ENCODE peak calls at places on chromosome 10, in ten cellular contexts. One of them, this sample, is unnamed.

GRCh38 chr10:111078505-111079185 is 1.8 kb downstream of the ADRA2A start:
- DNase-seq in IMR-90: no peak
- DNase-seq in activated CD8-positive, alpha-beta memory T cell treated with anti-CD3 and anti-CD28 coated beads for 24 hours: no peak
- DNase-seq in cardiac septum: no peak
- DNase-seq in activated T-cell treated with anti-CD3 and anti-CD28 coated beads, Interleukin-2, amount 50 U/mL, for 24 hours: no peak
- DNase-seq in ELR: no peak
- DNase-seq in neural crest cell: no peak
- DNase-seq in NCI-H2107: no peak
- DNase-seq in psoas muscle: no peak
- DNase-seq in activated T-helper 1 cell treated with Interleukin-2 at 50 U/mL for 16 hours: no peak
- DNase-seq in this sample: peak

GRCh38 chr10:123666318-123667291 is at the start of gene GPR26:
- DNase-seq in IMR-90: no peak
- DNase-seq in activated CD8-positive, alpha-beta memory T cell treated with anti-CD3 and anti-CD28 coated beads for 24 hours: no peak
- DNase-seq in cardiac septum: peak
- DNase-seq in activated T-cell treated with anti-CD3 and anti-CD28 coated beads, Interleukin-2, amount 50 U/mL, for 24 hours: no peak
- DNase-seq in ELR: no peak
- DNase-seq in neural crest cell: peak
- DNase-seq in NCI-H2107: no peak
- DNase-seq in psoas muscle: no peak
- DNase-seq in activated T-helper 1 cell treated with Interleukin-2 at 50 U/mL for 16 hours: no peak
- DNase-seq in this sample: peak

GRCh38 chr10:76388321-76388720 is 956.9 kb downstream of the LRMDA start:
- DNase-seq in IMR-90: peak
- DNase-seq in activated CD8-positive, alpha-beta memory T cell treated with anti-CD3 and anti-CD28 coated beads for 24 hours: no peak
- DNase-seq in cardiac septum: no peak
- DNase-seq in activated T-cell treated with anti-CD3 and anti-CD28 coated beads, Interleukin-2, amount 50 U/mL, for 24 hours: no peak
- DNase-seq in ELR: no peak
- DNase-seq in neural crest cell: no peak
- DNase-seq in NCI-H2107: no peak
- DNase-seq in psoas muscle: no peak
- DNase-seq in activated T-helper 1 cell treated with Interleukin-2 at 50 U/mL for 16 hours: no peak
- DNase-seq in this sample: no peak

GRCh38 chr10:49606981-49607535 is 3.1 kb upstream of the SLC18A3 start:
- DNase-seq in IMR-90: peak
- DNase-seq in activated CD8-positive, alpha-beta memory T cell treated with anti-CD3 and anti-CD28 coated beads for 24 hours: peak
- DNase-seq in cardiac septum: peak
- DNase-seq in activated T-cell treated with anti-CD3 and anti-CD28 coated beads, Interleukin-2, amount 50 U/mL, for 24 hours: peak
- DNase-seq in ELR: peak
- DNase-seq in neural crest cell: peak
- DNase-seq in NCI-H2107: no peak
- DNase-seq in psoas muscle: peak
- DNase-seq in activated T-helper 1 cell treated with Interleukin-2 at 50 U/mL for 16 hours: peak
- DNase-seq in this sample: peak

GRCh38 chr10:6146921-6147320 is 55.8 kb upstream of the PFKFB3 start:
- DNase-seq in IMR-90: no peak
- DNase-seq in activated CD8-positive, alpha-beta memory T cell treated with anti-CD3 and anti-CD28 coated beads for 24 hours: no peak
- DNase-seq in cardiac septum: no peak
- DNase-seq in activated T-cell treated with anti-CD3 and anti-CD28 coated beads, Interleukin-2, amount 50 U/mL, for 24 hours: no peak
- DNase-seq in ELR: no peak
- DNase-seq in neural crest cell: no peak
- DNase-seq in NCI-H2107: no peak
- DNase-seq in psoas muscle: no peak
- DNase-seq in activated T-helper 1 cell treated with Interleukin-2 at 50 U/mL for 16 hours: no peak
- DNase-seq in this sample: no peak

GRCh38 chr10:56383806-56384205 is 22.7 kb upstream of the ZWINT start:
- DNase-seq in IMR-90: no peak
- DNase-seq in activated CD8-positive, alpha-beta memory T cell treated with anti-CD3 and anti-CD28 coated beads for 24 hours: no peak
- DNase-seq in cardiac septum: no peak
- DNase-seq in activated T-cell treated with anti-CD3 and anti-CD28 coated beads, Interleukin-2, amount 50 U/mL, for 24 hours: no peak
- DNase-seq in ELR: no peak
- DNase-seq in neural crest cell: no peak
- DNase-seq in NCI-H2107: no peak
- DNase-seq in psoas muscle: no peak
- DNase-seq in activated T-helper 1 cell treated with Interleukin-2 at 50 U/mL for 16 hours: no peak
- DNase-seq in this sample: no peak

GRCh38 chr10:100746413-100746931 is 1.1 kb downstream of the PAX2 start:
- DNase-seq in IMR-90: no peak
- DNase-seq in activated CD8-positive, alpha-beta memory T cell treated with anti-CD3 and anti-CD28 coated beads for 24 hours: no peak
- DNase-seq in cardiac septum: no peak
- DNase-seq in activated T-cell treated with anti-CD3 and anti-CD28 coated beads, Interleukin-2, amount 50 U/mL, for 24 hours: no peak
- DNase-seq in ELR: no peak
- DNase-seq in neural crest cell: no peak
- DNase-seq in NCI-H2107: no peak
- DNase-seq in psoas muscle: no peak
- DNase-seq in activated T-helper 1 cell treated with Interleukin-2 at 50 U/mL for 16 hours: no peak
- DNase-seq in this sample: no peak

GRCh38 chr10:14545827-14546226 is 215.1 kb upstream of the FRMD4A start:
- DNase-seq in IMR-90: peak
- DNase-seq in activated CD8-positive, alpha-beta memory T cell treated with anti-CD3 and anti-CD28 coated beads for 24 hours: no peak
- DNase-seq in cardiac septum: no peak
- DNase-seq in activated T-cell treated with anti-CD3 and anti-CD28 coated beads, Interleukin-2, amount 50 U/mL, for 24 hours: no peak
- DNase-seq in ELR: peak
- DNase-seq in neural crest cell: no peak
- DNase-seq in NCI-H2107: no peak
- DNase-seq in psoas muscle: no peak
- DNase-seq in activated T-helper 1 cell treated with Interleukin-2 at 50 U/mL for 16 hours: no peak
- DNase-seq in this sample: no peak

GRCh38 chr10:119852277-119852676 is 20.4 kb downstream of the MCMBP start:
- DNase-seq in IMR-90: no peak
- DNase-seq in activated CD8-positive, alpha-beta memory T cell treated with anti-CD3 and anti-CD28 coated beads for 24 hours: no peak
- DNase-seq in cardiac septum: no peak
- DNase-seq in activated T-cell treated with anti-CD3 and anti-CD28 coated beads, Interleukin-2, amount 50 U/mL, for 24 hours: no peak
- DNase-seq in ELR: no peak
- DNase-seq in neural crest cell: no peak
- DNase-seq in NCI-H2107: no peak
- DNase-seq in psoas muscle: no peak
- DNase-seq in activated T-helper 1 cell treated with Interleukin-2 at 50 U/mL for 16 hours: no peak
- DNase-seq in this sample: no peak

GRCh38 chr10:58531084-58531695 is 18.5 kb downstream of the BICC1 start:
- DNase-seq in IMR-90: peak
- DNase-seq in activated CD8-positive, alpha-beta memory T cell treated with anti-CD3 and anti-CD28 coated beads for 24 hours: peak
- DNase-seq in cardiac septum: no peak
- DNase-seq in activated T-cell treated with anti-CD3 and anti-CD28 coated beads, Interleukin-2, amount 50 U/mL, for 24 hours: peak
- DNase-seq in ELR: peak
- DNase-seq in neural crest cell: peak
- DNase-seq in NCI-H2107: no peak
- DNase-seq in psoas muscle: peak
- DNase-seq in activated T-helper 1 cell treated with Interleukin-2 at 50 U/mL for 16 hours: no peak
- DNase-seq in this sample: peak

GRCh38 chr10:43138757-43139241 is 554 bp downstream of the CSGALNACT2 start:
- DNase-seq in IMR-90: peak
- DNase-seq in activated CD8-positive, alpha-beta memory T cell treated with anti-CD3 and anti-CD28 coated beads for 24 hours: no peak
- DNase-seq in cardiac septum: no peak
- DNase-seq in activated T-cell treated with anti-CD3 and anti-CD28 coated beads, Interleukin-2, amount 50 U/mL, for 24 hours: no peak
- DNase-seq in ELR: peak
- DNase-seq in neural crest cell: no peak
- DNase-seq in NCI-H2107: no peak
- DNase-seq in psoas muscle: no peak
- DNase-seq in activated T-helper 1 cell treated with Interleukin-2 at 50 U/mL for 16 hours: peak
- DNase-seq in this sample: no peak

GRCh38 chr10:111344804-111345203 is 268.0 kb downstream of the ADRA2A start:
- DNase-seq in IMR-90: no peak
- DNase-seq in activated CD8-positive, alpha-beta memory T cell treated with anti-CD3 and anti-CD28 coated beads for 24 hours: no peak
- DNase-seq in cardiac septum: no peak
- DNase-seq in activated T-cell treated with anti-CD3 and anti-CD28 coated beads, Interleukin-2, amount 50 U/mL, for 24 hours: no peak
- DNase-seq in ELR: no peak
- DNase-seq in neural crest cell: no peak
- DNase-seq in NCI-H2107: no peak
- DNase-seq in psoas muscle: no peak
- DNase-seq in activated T-helper 1 cell treated with Interleukin-2 at 50 U/mL for 16 hours: no peak
- DNase-seq in this sample: no peak